ENCODE peak calls at places on chromosomes 12 and 14, in ten cellular contexts. H is fibroblast of villous mesenchyme, P is lung, I is HFFc6, V is endothelial cell, Q is foreskin fibroblast, N is uterus, Z is body of pancreas, C is natural killer cell, B is cardiac muscle cell. M is an unnamed sample.
A peak's percentile ranks its signal among the peaks of the same experiment; 100 is the strongest.

GRCh38 chr12:68310370-68310769 is 21.8 kb downstream of the MDM1 start:
- DNase-seq in H (peak; percentile 91), P (no peak), I (peak; percentile 65), V (no peak), Q (peak; percentile 85), N (no peak), Z (no peak), C (no peak), B (no peak), M (no peak)

GRCh38 chr12:97131220-97131981 is 224.3 kb downstream of the NEDD1 start:
- DNase-seq in H (no peak), P (no peak), I (no peak), V (no peak), Q (no peak), N (no peak), Z (no peak), C (no peak), B (no peak), M (no peak)

GRCh38 chr12:23423796-23424195 is 525.7 kb downstream of the SOX5 start:
- DNase-seq in H (no peak), P (no peak), I (no peak), V (no peak), Q (no peak), N (no peak), Z (no peak), C (no peak), B (no peak), M (no peak)

GRCh38 chr14:63269561-63270225 is 49.0 kb downstream of the GPHB5 start:
- DNase-seq in H (no peak), P (no peak), I (no peak), V (no peak), Q (no peak), N (peak; percentile 45), Z (peak; percentile 8), C (no peak), B (no peak), M (no peak)

GRCh38 chr14:92920001-92920400 is 2.9 kb upstream of the CHGA start:
- DNase-seq in H (no peak), P (no peak), I (no peak), V (no peak), Q (no peak), N (no peak), Z (no peak), C (no peak), B (no peak), M (no peak)

GRCh38 chr14:52926994-52927393 is 23.9 kb downstream of the FERMT2 start:
- DNase-seq in H (peak; percentile 63), P (no peak), I (no peak), V (no peak), Q (peak; percentile 21), N (no peak), Z (no peak), C (no peak), B (no peak), M (no peak)

GRCh38 chr12:68591716-68592437 is 18.8 kb upstream of the RAP1B start:
- DNase-seq in H (no peak), P (no peak), I (no peak), V (no peak), Q (no peak), N (no peak), Z (no peak), C (no peak), B (no peak), M (peak; percentile 27)

GRCh38 chr12:46442239-46442638 is 69.7 kb upstream of the SLC38A2 start:
- DNase-seq in H (peak; percentile 48), P (no peak), I (peak; percentile 63), V (no peak), Q (peak; percentile 62), N (no peak), Z (no peak), C (no peak), B (no peak), M (no peak)

GRCh38 chr12:113130457-113131135 is 5.0 kb downstream of the RASAL1 start:
- DNase-seq in H (no peak), P (no peak), I (no peak), V (no peak), Q (no peak), N (no peak), Z (no peak), C (no peak), B (no peak), M (no peak)

GRCh38 chr12:1972260-1972659 is 32.0 kb downstream of the DCP1B start:
- DNase-seq in H (peak; percentile 57), P (no peak), I (peak; percentile 36), V (no peak), Q (peak; percentile 29), N (no peak), Z (no peak), C (no peak), B (no peak), M (no peak)

GRCh38 chr14:61569783-61570182 is 125.5 kb upstream of the HIF1A start:
- DNase-seq in H (peak; percentile 79), P (peak; percentile 72), I (peak; percentile 54), V (no peak), Q (no peak), N (no peak), Z (peak; percentile 71), C (no peak), B (no peak), M (no peak)

GRCh38 chr14:61570188-61570960 is 124.9 kb upstream of the HIF1A start:
- DNase-seq in H (no peak), P (no peak), I (no peak), V (no peak), Q (no peak), N (no peak), Z (no peak), C (no peak), B (no peak), M (no peak)

GRCh38 chr14:61569308-61569707 is 126.0 kb upstream of the HIF1A start:
- DNase-seq in H (no peak), P (no peak), I (no peak), V (no peak), Q (no peak), N (no peak), Z (no peak), C (no peak), B (no peak), M (no peak)

GRCh38 chr14:61567838-61568571 is 127.3 kb upstream of the HIF1A start:
- DNase-seq in H (no peak), P (no peak), I (no peak), V (no peak), Q (no peak), N (no peak), Z (no peak), C (no peak), B (peak; percentile 44), M (peak; percentile 29)

GRCh38 chr14:61568572-61569011 is 126.7 kb upstream of the HIF1A start:
- DNase-seq in H (no peak), P (no peak), I (no peak), V (peak; percentile 31), Q (no peak), N (no peak), Z (peak; percentile 74), C (peak; percentile 28), B (peak; percentile 49), M (peak; percentile 75)
- TF ChIP-seq CTCF in H (no peak), P (no peak), I (no peak), V (no peak), Q (no peak), N (no peak), Z (peak; percentile 46), C (no peak), B (peak; percentile 7), M (peak; percentile 22)

DNA sequence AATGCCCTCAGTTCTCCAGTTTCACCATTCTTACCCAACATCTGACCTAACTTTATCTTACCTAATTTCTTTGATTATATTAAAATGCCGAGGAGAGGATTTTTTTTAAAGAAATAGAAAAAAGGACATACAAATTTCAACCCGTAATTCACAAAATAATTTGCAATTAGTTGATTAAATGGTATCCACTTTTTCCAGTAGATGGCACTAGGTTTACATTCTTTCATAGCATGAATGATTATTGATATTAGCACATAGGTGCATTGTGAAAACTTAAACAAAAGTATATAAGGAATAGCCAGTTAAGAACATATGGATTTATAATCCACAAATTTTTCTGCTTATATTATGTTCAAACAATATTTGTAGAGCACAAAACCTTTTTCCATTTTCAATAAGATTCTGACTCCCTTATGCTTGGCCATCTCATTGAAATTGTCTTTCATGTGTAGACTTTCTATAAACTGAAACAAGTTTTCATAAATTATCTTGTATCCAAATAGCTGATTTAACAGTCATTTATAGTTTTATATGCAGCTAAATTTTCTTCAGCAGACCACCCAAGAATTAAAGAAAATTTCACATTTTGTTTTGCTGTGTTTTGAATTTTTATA is 35.3 kb downstream of the MSRB3 start:
- DNase-seq in H (peak; percentile 49), P (no peak), I (peak; percentile 2), V (no peak), Q (no peak), N (no peak), Z (no peak), C (no peak), B (no peak), M (no peak)
- TF ChIP-seq CTCF in H (peak; percentile 42), P (no peak), I (peak; percentile 81), V (peak; percentile 46), Q (no peak), N (peak; percentile 16), Z (peak; percentile 62), C (no peak), B (peak; percentile 49), M (peak; percentile 23)

DNA sequence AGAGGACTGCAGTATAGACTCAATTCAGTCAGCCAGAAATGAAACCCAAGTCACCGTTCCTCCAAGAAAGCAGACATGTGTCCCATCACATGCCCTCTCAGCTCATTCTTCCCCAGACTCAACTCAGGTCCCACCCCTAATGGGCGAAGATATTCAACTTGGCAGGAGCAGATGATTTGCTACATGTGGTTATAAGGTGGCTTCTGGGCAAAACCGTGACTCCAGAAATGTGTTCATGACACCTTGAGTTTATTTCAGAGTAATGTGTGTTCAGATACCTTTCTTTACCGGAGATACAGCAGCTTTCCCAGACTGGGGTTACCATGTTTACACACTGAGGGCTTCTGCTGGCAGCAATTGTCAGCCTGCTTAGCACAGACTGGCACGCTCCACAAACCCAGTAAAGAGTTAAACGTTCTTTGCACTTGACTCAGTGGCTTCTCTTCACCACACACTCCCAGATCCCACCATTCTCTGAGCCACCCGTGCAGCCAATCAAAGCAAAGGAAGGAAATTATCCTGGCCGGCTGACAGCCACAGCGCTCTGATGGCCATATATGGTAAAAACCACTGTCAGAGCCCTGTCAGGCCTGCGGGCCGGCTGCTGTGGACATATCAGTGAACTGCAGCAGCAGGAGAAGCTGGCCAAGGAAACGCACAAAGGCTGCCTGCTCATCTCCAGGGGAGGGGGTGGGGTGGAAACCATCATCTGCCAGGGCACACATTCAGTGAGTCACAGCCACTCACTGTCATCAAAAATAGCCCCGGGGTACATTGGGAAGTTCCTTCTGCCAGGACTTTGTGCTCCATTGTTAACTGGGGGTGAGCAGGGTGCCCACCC is 39.9 kb downstream of the CORO1C start:
- DNase-seq in H (peak; percentile 98), P (peak; percentile 86), I (peak; percentile 99), V (peak; percentile 82), Q (peak; percentile 100), N (peak; percentile 98), Z (peak; percentile 89), C (peak; percentile 60), B (peak; percentile 97), M (peak; percentile 57)
- TF ChIP-seq CTCF in H (peak; percentile 41), P (no peak), I (peak; percentile 59), V (peak; percentile 19), Q (no peak), N (peak; percentile 41), Z (peak; percentile 47), C (no peak), B (no peak), M (peak; percentile 11)

DNA sequence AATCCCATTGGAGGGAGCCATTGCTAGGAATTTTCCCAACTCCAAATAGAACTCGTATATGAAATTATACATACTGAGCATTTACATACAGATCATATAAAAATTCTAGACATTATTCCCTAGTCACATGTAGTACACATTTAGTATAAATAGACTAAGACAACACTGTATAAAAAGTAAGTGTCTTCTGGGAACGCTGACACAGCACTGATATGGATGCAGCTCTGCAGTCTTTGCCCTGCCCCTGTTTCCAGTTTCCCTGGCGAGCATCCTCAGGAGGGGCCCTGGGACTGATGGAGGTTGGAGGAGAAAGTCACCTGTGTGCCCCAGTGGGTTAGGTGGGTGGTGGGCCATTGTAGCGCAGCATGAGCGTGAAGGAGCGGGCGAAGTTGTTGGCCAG is 97.8 kb upstream of the CLMN start:
- DNase-seq in H (no peak), P (no peak), I (no peak), V (no peak), Q (no peak), N (no peak), Z (no peak), C (no peak), B (no peak), M (no peak)
- TF ChIP-seq CTCF in H (no peak), P (no peak), I (no peak), V (no peak), Q (no peak), N (no peak), Z (no peak), C (no peak), B (no peak), M (no peak)